ENCODE peak calls at places on chromosome X, in ten cellular contexts. T is breast epithelium, F is progenitor cell of endocrine pancreas, K is heart right ventricle, V is brain microvascular endothelial cell, N is cardiac muscle cell, D is nephron progenitor cell, C is AG10803, P is GM12865, H is fibroblast of lung. X is an unnamed sample.

GRCh38 chrX:39729834-39730670 is 367.7 kb downstream of the BCOR start:
- DNase-seq in T (no peak), F (no peak), K (no peak), V (no peak), N (no peak), D (peak; percentile 29), C (no peak), P (no peak), H (no peak), X (no peak)

GRCh38 chrX:130401415-130402210 is at the start of gene RBMX2:
- DNase-seq in T (peak; percentile 58), F (peak; percentile 59), K (peak; percentile 80), V (peak; percentile 26), N (peak; percentile 77), D (peak; percentile 82), C (peak; percentile 67), P (peak; percentile 84), H (peak; percentile 72), X (peak; percentile 72)

GRCh38 chrX:134406977-134407376 is 53.0 kb upstream of the HPRT1 start:
- DNase-seq in T (no peak), F (no peak), K (no peak), V (no peak), N (no peak), D (no peak), C (no peak), P (no peak), H (no peak), X (no peak)

GRCh38 chrX:100677616-100678181 is 33.7 kb downstream of the SRPX2 start:
- DNase-seq in T (no peak), F (no peak), K (no peak), V (peak; percentile 46), N (peak; percentile 68), D (no peak), C (peak; percentile 37), P (no peak), H (peak; percentile 20), X (no peak)

GRCh38 chrX:85493821-85494220 is 114.4 kb upstream of the POF1B start:
- DNase-seq in T (no peak), F (no peak), K (no peak), V (no peak), N (no peak), D (no peak), C (no peak), P (no peak), H (no peak), X (no peak)

GRCh38 chrX:13373027-13373806 is 53.4 kb upstream of the ATXN3L start:
- DNase-seq in T (no peak), F (no peak), K (no peak), V (peak; percentile 43), N (no peak), D (no peak), C (peak; percentile 19), P (no peak), H (no peak), X (no peak)

GRCh38 chrX:103197721-103198306 is 17.1 kb upstream of the BEX4 start:
- DNase-seq in T (no peak), F (no peak), K (no peak), V (no peak), N (peak; percentile 34), D (no peak), C (peak; percentile 74), P (no peak), H (peak; percentile 58), X (no peak)

GRCh38 chrX:136652822-136653723 is 5.1 kb downstream of the CD40LG start:
- DNase-seq in T (no peak), F (no peak), K (no peak), V (no peak), N (no peak), D (no peak), C (no peak), P (peak; percentile 14), H (no peak), X (no peak)

GRCh38 chrX:22666441-22666840 is 333.3 kb upstream of the DDX53 start:
- DNase-seq in T (no peak), F (no peak), K (no peak), V (peak; percentile 25), N (peak; percentile 60), D (peak; percentile 21), C (no peak), P (peak; percentile 18), H (peak; percentile 47), X (no peak)

GRCh38 chrX:139204903-139205667 is 325.5 kb upstream of the F9 start:
- DNase-seq in T (peak; percentile 64), F (peak; percentile 74), K (peak; percentile 10), V (no peak), N (no peak), D (peak; percentile 70), C (peak; percentile 30), P (peak; percentile 11), H (no peak), X (peak; percentile 24)

GRCh38 chrX:129981752-129982299 is 609 bp upstream of the BCORL1 start:
- DNase-seq in T (no peak), F (no peak), K (no peak), V (no peak), N (no peak), D (no peak), C (no peak), P (no peak), H (no peak), X (no peak)

GRCh38 chrX:44071847-44072545 is 98.8 kb upstream of the NDP start:
- DNase-seq in T (no peak), F (no peak), K (no peak), V (peak; percentile 68), N (no peak), D (no peak), C (peak; percentile 65), P (no peak), H (peak; percentile 76), X (no peak)

GRCh38 chrX:7127058-7127457 is 20.5 kb upstream of the STS start:
- DNase-seq in T (no peak), F (no peak), K (no peak), V (no peak), N (no peak), D (no peak), C (no peak), P (no peak), H (peak; percentile 23), X (no peak)

GRCh38 chrX:7132335-7133035 is 15.0 kb upstream of the STS start:
- DNase-seq in T (peak; percentile 59), F (peak; percentile 17), K (no peak), V (peak; percentile 86), N (peak; percentile 66), D (peak; percentile 27), C (peak; percentile 77), P (peak; percentile 60), H (peak; percentile 65), X (peak; percentile 72)

GRCh38 chrX:7133036-7133412 is 14.5 kb upstream of the STS start:
- DNase-seq in T (no peak), F (no peak), K (peak; percentile 23), V (no peak), N (peak; percentile 52), D (peak; percentile 8), C (peak; percentile 45), P (no peak), H (no peak), X (no peak)

DNA sequence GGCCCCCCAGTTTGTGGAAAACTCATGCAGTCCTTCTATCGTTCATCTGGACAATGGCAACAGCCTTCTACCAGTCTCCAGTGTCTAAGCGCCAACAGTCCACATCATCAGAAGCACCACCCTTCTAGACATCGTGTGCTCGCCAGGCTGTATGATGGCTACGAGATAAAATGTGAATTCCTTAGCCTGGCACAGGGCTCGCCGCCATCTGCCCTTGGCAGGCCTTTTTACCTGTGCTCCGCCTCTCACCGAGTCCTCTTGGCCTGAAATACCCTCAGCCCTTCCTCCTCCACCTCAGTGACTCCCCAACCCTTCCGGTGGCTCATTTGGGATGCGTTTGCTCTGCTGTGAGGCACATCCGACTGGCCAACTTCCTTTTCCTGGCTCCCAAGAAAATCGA is 15.9 kb upstream of the STS start:
- DNase-seq in T (no peak), F (no peak), K (no peak), V (no peak), N (no peak), D (no peak), C (no peak), P (no peak), H (no peak), X (no peak)
- TF ChIP-seq CTCF in T (no peak), F (no peak), K (no peak), V (no peak), N (no peak), D (no peak), C (no peak), P (no peak), H (no peak), X (no peak)

GRCh38 chrX:120087289-120088017 is 10.0 kb upstream of the RHOXF2B start:
- DNase-seq in T (no peak), F (no peak), K (no peak), V (no peak), N (no peak), D (no peak), C (no peak), P (no peak), H (no peak), X (no peak)

DNA sequence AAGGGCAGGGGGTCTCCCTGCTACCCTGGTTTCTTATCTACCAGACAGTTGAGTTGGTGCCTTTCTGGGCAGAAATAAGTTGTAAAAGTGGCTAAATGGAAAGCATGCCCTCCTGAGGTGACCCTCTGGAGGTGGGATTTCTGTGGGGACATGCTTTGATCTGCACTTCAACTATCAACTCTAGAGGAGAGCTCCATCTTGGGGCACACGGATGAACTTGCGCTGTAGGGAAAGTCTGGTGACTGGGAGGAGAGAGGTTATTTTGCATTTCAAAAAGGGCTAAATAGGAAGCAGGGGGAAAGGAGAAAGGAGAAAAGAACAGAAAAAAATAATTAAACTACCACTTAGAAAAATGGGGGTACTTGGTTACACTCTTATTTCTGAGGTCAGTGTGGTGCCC is 12.7 kb upstream of the RHOXF2B start:
- DNase-seq in T (no peak), F (no peak), K (no peak), V (no peak), N (no peak), D (no peak), C (no peak), P (no peak), H (no peak), X (no peak)
- TF ChIP-seq CTCF in T (no peak), F (no peak), K (no peak), V (peak; percentile 24), N (no peak), D (no peak), C (no peak), P (no peak), H (no peak), X (no peak)

GRCh38 chrX:106201502-106202178 is 33.5 kb downstream of the PWWP3B start:
- DNase-seq in T (no peak), F (no peak), K (no peak), V (no peak), N (no peak), D (peak; percentile 47), C (no peak), P (no peak), H (no peak), X (no peak)

GRCh38 chrX:106208154-106208553 is 40.0 kb downstream of the PWWP3B start:
- DNase-seq in T (no peak), F (no peak), K (no peak), V (no peak), N (no peak), D (no peak), C (no peak), P (no peak), H (no peak), X (no peak)

GRCh38 chrX:106203315-106203714 is 35.2 kb downstream of the PWWP3B start:
- DNase-seq in T (no peak), F (no peak), K (no peak), V (no peak), N (no peak), D (no peak), C (no peak), P (no peak), H (no peak), X (no peak)
- TF ChIP-seq CTCF in T (no peak), F (no peak), K (no peak), V (no peak), N (no peak), D (no peak), C (no peak), P (no peak), H (no peak), X (no peak)

GRCh38 chrX:132614297-132614696 is 125.5 kb upstream of the MBNL3 start:
- DNase-seq in T (no peak), F (no peak), K (no peak), V (no peak), N (no peak), D (peak; percentile 36), C (no peak), P (peak; percentile 2), H (peak; percentile 8), X (no peak)
- TF ChIP-seq CTCF in T (no peak), F (peak; percentile 61), K (no peak), V (peak; percentile 57), N (peak; percentile 30), D (peak; percentile 47), C (peak; percentile 49), P (peak; percentile 26), H (peak; percentile 45), X (no peak)

X was measured in mucosa of descending colon.